ENCODE peak calls at places on chromosomes 3 and 15, in seven cellular contexts. H, M, V, B, R, P and F are unnamed samples. For H3K9me3, the result is how much of the 10 kb centered on the place peaks cover.

GRCh38 chr3:188807002-188807401 is 364.8 kb upstream of the TPRG1 start:
- DNase-seq in P (no peak), M (peak), R (no peak), H (no peak), B (no peak), V (no peak), F (no peak)

GRCh38 chr3:33250712-33251111 is 26.5 kb upstream of the FBXL2 start:
- DNase-seq in P (no peak), R (no peak), M (no peak), H (no peak), B (no peak), V (no peak), F (no peak)

GRCh38 chr15:36885709-36886108 is 214.6 kb downstream of the MEIS2 start:
- DNase-seq in H (no peak), V (no peak), R (no peak), M (no peak), P (no peak), B (no peak), F (no peak)

GRCh38 chr3:133930341-133930933 is 34.8 kb upstream of the RAB6B start:
- DNase-seq in P (no peak), M (peak), H (no peak), B (peak), R (no peak), V (peak), F (peak)

GRCh38 chr3:143510601-143511000 is 337.7 kb downstream of the SLC9A9 start:
- DNase-seq in M (no peak), H (no peak), B (no peak), P (no peak), V (no peak), R (no peak), F (no peak)

GRCh38 chr3:66858656-66859381 is 139.3 kb upstream of the KBTBD8 start:
- DNase-seq in B (no peak), R (no peak), P (no peak), M (no peak), H (no peak), V (no peak), F (no peak)

GRCh38 chr3:71250026-71250425 is 333.5 kb downstream of the FOXP1 start:
- DNase-seq in H (no peak), B (no peak), V (no peak), M (no peak), P (no peak), R (no peak), F (no peak)

GRCh38 chr3:9899289-9899791 is 3.3 kb upstream of the IL17RE start:
- DNase-seq in P (no peak), M (no peak), R (no peak), V (no peak), B (no peak), H (no peak), F (peak)

GRCh38 chr3:12194209-12194608 is 35.5 kb upstream of the TIMP4 start:
- DNase-seq in B (peak), R (no peak), V (no peak), M (peak), P (no peak), H (no peak), F (peak)

GRCh38 chr3:134494539-134494938 is 8.7 kb downstream of the CEP63 start:
- DNase-seq in H (no peak), V (no peak), P (no peak), M (no peak), R (no peak), B (no peak), F (no peak)

GRCh38 chr15:68407141-68407885 is 24.6 kb downstream of the ITGA11 start:
- DNase-seq in P (no peak), H (no peak), V (no peak), B (no peak), M (no peak), R (no peak), F (no peak)

GRCh38 chr15:29529043-29529442 is 259.4 kb upstream of the NSMCE3 start:
- DNase-seq in H (no peak), P (no peak), B (no peak), M (no peak), R (no peak), V (no peak), F (no peak)

GRCh38 chr3:48845170-48845569 is 2.5 kb downstream of the PRKAR2A start:
- DNase-seq in P (no peak), V (no peak), M (peak), H (no peak), B (no peak), R (no peak), F (no peak)
- H3K4me3 ChIP-seq in P (no peak), V (no peak), M (peak), H (peak), B (peak), R (peak), F (no peak)

DNA sequence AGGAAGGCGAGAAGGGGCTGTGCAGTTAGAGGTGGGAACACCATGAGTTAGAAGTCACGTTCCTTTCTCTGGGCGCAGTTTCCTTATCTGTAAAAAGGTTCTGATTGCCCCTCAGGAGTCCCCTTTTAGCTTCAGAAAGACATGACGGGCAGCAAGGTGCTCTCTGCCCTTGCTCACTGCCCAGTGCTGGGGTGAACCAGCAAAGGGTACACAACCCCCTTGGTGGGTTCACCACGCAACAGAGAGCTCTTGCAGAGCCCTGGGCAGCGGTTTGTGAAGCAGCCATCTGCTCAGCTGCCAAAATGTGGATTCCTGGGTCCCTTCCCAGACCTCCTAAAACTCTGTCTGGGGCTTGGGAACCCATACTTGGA is 883 bp downstream of the GCHFR start:
- DNase-seq in P (no peak), V (no peak), H (no peak), R (no peak), B (no peak), M (peak), F (no peak)
- H3K27ac ChIP-seq in P (peak), V (no peak), H (peak), R (peak), B (peak), M (peak), F (peak)

GRCh38 chr15:96072821-96073220 is 257.7 kb upstream of the NR2F2 start:
- DNase-seq in B (no peak), R (no peak), P (no peak), V (no peak), M (no peak), H (no peak), F (no peak)
- H3K9me3 ChIP-seq in B (under half), R (under half), P (under half), V (under half), M (under half), H (under half), F (under half)

GRCh38 chr15:91521996-91522395 is 331.5 kb upstream of the SLCO3A1 start:
- DNase-seq in R (no peak), V (no peak), H (no peak), P (no peak), B (peak), M (peak), F (no peak)

GRCh38 chr15:91516866-91517265 is 336.6 kb upstream of the SLCO3A1 start:
- DNase-seq in B (no peak), H (no peak), M (no peak), R (no peak), P (no peak), V (no peak), F (no peak)

GRCh38 chr15:91515188-91515754 is 338.2 kb upstream of the SLCO3A1 start:
- DNase-seq in R (no peak), H (peak), P (peak), V (no peak), M (peak), B (peak), F (no peak)

GRCh38 chr15:91520848-91521247 is 332.7 kb upstream of the SLCO3A1 start:
- DNase-seq in B (no peak), H (no peak), V (no peak), P (no peak), R (no peak), M (peak), F (no peak)

DNA sequence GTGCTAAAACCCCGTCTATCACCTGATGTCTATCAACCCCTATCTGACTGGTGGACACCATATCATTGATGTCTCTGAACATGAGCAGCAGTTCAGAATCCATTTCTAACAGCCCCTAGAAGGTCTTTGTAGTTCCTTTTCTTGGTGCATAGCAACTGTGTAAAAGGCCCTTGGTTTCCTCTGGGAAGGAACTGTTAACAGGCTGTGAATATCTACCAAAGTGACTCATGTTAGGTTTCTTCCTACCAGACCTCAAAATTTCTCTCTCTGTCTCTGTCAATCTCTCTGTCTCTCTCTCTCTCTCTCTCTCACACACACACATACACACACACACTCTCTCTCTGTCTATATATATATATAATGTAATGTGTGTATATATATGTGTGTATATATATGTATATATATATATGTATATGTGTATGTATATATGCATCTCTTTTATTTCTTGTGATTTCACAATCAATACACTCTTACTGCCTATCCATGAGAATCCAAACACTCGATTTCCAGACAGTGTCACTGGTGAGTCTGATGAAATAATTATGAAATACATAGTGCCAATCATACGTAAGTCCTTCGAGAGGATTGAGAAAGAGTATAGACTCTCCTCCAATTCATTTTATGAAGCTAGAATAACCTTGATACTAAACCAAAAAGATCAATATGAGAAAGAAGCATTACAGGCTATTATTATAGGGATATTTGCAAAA is 335.9 kb upstream of the SLCO3A1 start:
- DNase-seq in M (peak), H (no peak), V (no peak), B (no peak), R (no peak), P (no peak), F (no peak)
- H3K4me3 ChIP-seq in M (no peak), H (no peak), V (no peak), B (no peak), R (no peak), P (no peak), F (no peak)

GRCh38 chr3:30114918-30115317 is 491.5 kb upstream of the TGFBR2 start:
- DNase-seq in M (no peak), V (no peak), R (no peak), P (no peak), B (peak), H (no peak), F (no peak)

GRCh38 chr3:30112904-30113484 is 493.4 kb upstream of the TGFBR2 start:
- DNase-seq in M (peak), H (no peak), V (no peak), R (no peak), P (no peak), B (peak), F (peak)

DNA sequence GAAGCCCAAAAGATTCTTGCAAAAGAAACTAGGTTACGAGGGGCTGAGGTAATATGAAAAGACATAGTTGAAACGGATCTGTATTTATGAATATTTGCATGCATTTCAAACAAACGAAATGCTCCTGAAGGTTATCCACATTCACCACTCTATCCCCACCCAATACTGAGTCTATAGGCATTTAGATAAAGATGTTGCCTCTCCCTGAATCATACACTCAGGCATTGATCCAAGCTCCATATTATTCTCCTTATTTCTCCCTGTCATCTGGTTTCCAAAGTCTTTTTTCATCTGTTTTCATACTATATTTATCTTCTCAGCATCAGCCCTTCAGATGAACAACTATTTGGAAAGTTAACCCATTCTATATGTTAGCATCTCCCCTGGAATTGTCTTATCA is 492.5 kb upstream of the TGFBR2 start:
- DNase-seq in R (no peak), B (peak), H (no peak), P (no peak), V (no peak), M (peak), F (no peak)
- H3K27ac ChIP-seq in R (no peak), B (no peak), H (no peak), P (no peak), V (no peak), M (no peak), F (no peak)

GRCh38 chr15:27774191-27774590 is 324.9 kb downstream of the OCA2 start:
- DNase-seq in B (no peak), P (no peak), M (no peak), V (no peak), R (no peak), H (no peak), F (no peak)
- H3K9me3 ChIP-seq in B (under half), P (under half), M (under half), V (under half), R (under half), H (under half), F (under half)